ENCODE peak calls at places on chromosomes 1 and 21, in five cellular contexts. I, K, O, P and S are unnamed samples.
A peak's percentile ranks its signal among the peaks of the same experiment; 100 is the strongest.

GRCh38 chr1:218211241-218211640 is 73.9 kb upstream of the RRP15 start:
- DNase-seq in O (no peak), I (no peak), K (no peak), P (no peak), S (no peak)

GRCh38 chr1:53107570-53108322 is 34.7 kb downstream of the SLC1A7 start:
- DNase-seq in I (no peak), P (no peak), O (no peak), K (no peak), S (no peak)

GRCh38 chr1:203082571-203083462 is 3.0 kb downstream of the MYOG start:
- DNase-seq in K (peak; percentile 4), P (no peak), O (no peak), I (no peak), S (no peak)

GRCh38 chr1:145918992-145919939 is 749 bp upstream of the PEX11B start:
- DNase-seq in K (peak; percentile 30), I (peak; percentile 83), O (peak; percentile 79), P (peak; percentile 72), S (no peak)

GRCh38 chr1:236844499-236845271 is 49.6 kb downstream of the MTR start:
- DNase-seq in I (no peak), K (no peak), O (no peak), P (no peak), S (no peak)

GRCh38 chr21:34074283-34075098 is 1.1 kb downstream of the MRPS6 start:
- DNase-seq in K (peak; percentile 5), P (peak; percentile 59), O (peak; percentile 38), I (no peak), S (no peak)

GRCh38 chr1:46362158-46362557 is 21.6 kb downstream of the NSUN4 start:
- DNase-seq in O (no peak), I (no peak), P (no peak), K (no peak), S (no peak)

GRCh38 chr1:234603221-234604204 is 6.5 kb downstream of the IRF2BP2 start:
- DNase-seq in I (no peak), P (no peak), O (no peak), K (no peak), S (no peak)

GRCh38 chr1:205763979-205764378 is 11.3 kb downstream of the RAB29 start:
- DNase-seq in P (no peak), O (no peak), K (no peak), I (no peak), S (no peak)

GRCh38 chr1:156602557-156602993 is 1.3 kb upstream of the GPATCH4 start:
- DNase-seq in O (no peak), K (no peak), I (no peak), P (peak; percentile 80), S (no peak)

GRCh38 chr1:11042995-11043874 is 3.8 kb downstream of the MASP2 start:
- DNase-seq in O (no peak), P (no peak), I (no peak), K (no peak), S (no peak)

GRCh38 chr1:203478986-203479385 is 3.4 kb downstream of the PRELP start:
- DNase-seq in I (no peak), K (no peak), O (peak; percentile 33), P (no peak), S (no peak)

GRCh38 chr1:1120096-1120495 is 4.2 kb upstream of the C1orf159 start:
- DNase-seq in I (peak; percentile 51), O (peak; percentile 24), K (no peak), P (no peak), S (no peak)

GRCh38 chr1:175201061-175201508 is 8.5 kb upstream of the KIAA0040 start:
- DNase-seq in I (no peak), P (no peak), K (no peak), O (no peak), S (no peak)

GRCh38 chr21:34201441-34201838 is 128.1 kb downstream of the MRPS6 start:
- DNase-seq in I (no peak), K (no peak), O (no peak), P (no peak), S (no peak)

GRCh38 chr21:33078907-33079582 is 9.1 kb downstream of the OLIG1 start:
- DNase-seq in P (peak; percentile 73), I (no peak), O (no peak), K (peak; percentile 91), S (no peak)

GRCh38 chr1:207873055-207873890 is 37.7 kb downstream of the CD34 start:
- DNase-seq in I (no peak), P (peak; percentile 78), O (no peak), K (peak; percentile 46), S (peak; percentile 71)

GRCh38 chr1:228333739-228334115 is 72.9 kb downstream of the TRIM11 start:
- DNase-seq in I (no peak), O (peak; percentile 19), K (no peak), P (no peak), S (no peak)

GRCh38 chr1:200302192-200302892 is 107.5 kb downstream of the ZNF281 start:
- DNase-seq in P (peak; percentile 70), I (no peak), O (no peak), K (no peak), S (no peak)
- H3K4me3 ChIP-seq in P (peak overlapping the region; percentile 80), I (peak overlapping the region; percentile 76), O (peak overlapping the region; percentile 74), K (no peak overlapping the region), S (peak overlapping the region; percentile 47)

DNA sequence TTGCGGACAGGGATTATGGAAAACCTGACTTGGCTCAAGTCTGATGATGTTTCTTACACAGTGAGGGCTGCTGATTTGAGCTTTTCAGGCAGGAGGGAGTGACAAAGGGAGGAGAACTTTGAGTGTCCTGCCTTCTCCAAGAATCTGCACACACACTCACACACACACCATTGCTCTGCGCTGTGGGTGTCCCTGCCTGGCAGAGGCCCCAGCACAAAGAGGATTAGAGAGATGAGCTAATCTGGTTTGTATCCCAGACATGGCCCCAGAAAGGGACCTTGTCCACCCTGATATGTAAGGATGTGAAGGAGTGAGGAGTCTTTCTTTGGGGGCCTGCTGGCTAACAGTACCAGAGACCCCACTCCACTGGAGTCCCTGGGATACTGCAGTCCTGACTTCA is 5.9 kb upstream of the WNT2B start:
- DNase-seq in O (peak; percentile 51), K (peak; percentile 41), P (no peak), I (no peak), S (no peak)
- H3K27me3 ChIP-seq in O (no peaks in the 10 kb centered on the region), K (no peaks in the 10 kb centered on the region), P (no peaks in the 10 kb centered on the region), I (peaks cover 2% of the 10 kb centered on the region), S (no peaks in the 10 kb centered on the region)

GRCh38 chr1:31881698-31882000 is 56.5 kb downstream of the PTP4A2 start:
- DNase-seq in I (no peak), O (no peak), K (no peak), P (no peak), S (no peak)

GRCh38 chr1:31883357-31883942 is 54.7 kb downstream of the PTP4A2 start:
- DNase-seq in K (no peak), I (no peak), P (no peak), O (no peak), S (no peak)

GRCh38 chr1:31879981-31880608 is 58.1 kb downstream of the PTP4A2 start:
- DNase-seq in K (no peak), O (no peak), P (no peak), I (no peak), S (no peak)

GRCh38 chr1:31878018-31878417 is 60.1 kb downstream of the PTP4A2 start:
- DNase-seq in I (no peak), P (no peak), O (no peak), K (no peak), S (no peak)

GRCh38 chr1:31880957-31881697 is 57.0 kb downstream of the PTP4A2 start:
- DNase-seq in I (no peak), K (no peak), P (peak; percentile 79), O (no peak), S (no peak)
- H3K4me3 ChIP-seq in I (no peak overlapping the region), K (no peak overlapping the region), P (peak overlapping the region; percentile 38), O (no peak overlapping the region), S (no peak overlapping the region)

GRCh38 chr1:33985656-33986055 is 121.8 kb downstream of the HMGB4 start:
- DNase-seq in I (no peak), O (no peak), K (no peak), P (no peak), S (no peak)

GRCh38 chr1:33986389-33987095 is 122.7 kb downstream of the HMGB4 start:
- DNase-seq in K (no peak), I (no peak), P (no peak), O (no peak), S (peak; percentile 66)

GRCh38 chr1:33985166-33985565 is 121.3 kb downstream of the HMGB4 start:
- DNase-seq in P (no peak), K (no peak), O (no peak), I (no peak), S (no peak)

GRCh38 chr1:33988161-33988560 is 124.3 kb downstream of the HMGB4 start:
- DNase-seq in O (no peak), I (no peak), P (no peak), K (no peak), S (no peak)

DNA sequence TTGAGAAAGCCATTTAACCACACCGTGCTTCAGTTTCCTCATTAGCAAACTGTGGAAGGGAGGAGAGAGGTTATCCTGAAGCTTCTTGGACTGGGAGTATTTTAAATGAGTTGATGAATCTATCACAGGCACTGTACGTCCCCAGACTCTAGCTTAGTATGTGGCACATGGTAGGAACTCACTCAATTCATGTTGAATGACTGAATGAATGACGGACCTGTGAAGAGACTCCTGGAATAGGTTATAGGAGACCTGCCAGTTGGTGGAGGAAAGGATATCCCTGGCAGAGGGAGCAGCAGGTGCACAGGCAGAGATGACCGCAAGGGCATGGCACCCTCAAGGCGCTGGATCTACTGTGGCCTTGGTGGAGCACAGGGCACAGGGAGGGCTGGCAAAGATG is 118.5 kb downstream of the HMGB4 start:
- DNase-seq in O (no peak), I (no peak), K (no peak), P (no peak), S (no peak)
- H3K27me3 ChIP-seq in O (no peaks in the 10 kb centered on the region), I (peaks cover 38% of the 10 kb centered on the region), K (peaks cover 8% of the 10 kb centered on the region), P (no peaks in the 10 kb centered on the region), S (no peaks in the 10 kb centered on the region)